ENCODE peak calls at places on chromosomes 6 and 20, in eight cellular contexts. L is heart left ventricle, Y is stomach, A is lower lobe of right lung, G is testis, D is thoracic aorta, O is cardiac muscle cell, E is spleen. J is an unnamed sample. For H3K4me1, the result is how much of the 10 kb centered on the place peaks cover.

GRCh38 chr20:4138056-4138455 is 122.7 kb upstream of the RNF24 start:
- DNase-seq in L (no peak), Y (no peak), A (no peak), G (no peak), D (no peak), O (no peak), E (no peak), J (no peak)

GRCh38 chr20:36728986-36729385 is 16.9 kb downstream of the NDRG3 start:
- DNase-seq in L (no peak), Y (no peak), A (no peak), G (no peak), D (no peak), O (peak), E (no peak), J (peak)

GRCh38 chr6:106163446-106163965 is 77.4 kb downstream of the PRDM1 start:
- DNase-seq in L (no peak), Y (no peak), A (peak), G (peak), D (no peak), O (peak), E (peak), J (no peak)

GRCh38 chr20:53040678-53041674 is 68.8 kb downstream of the TSHZ2 start:
- DNase-seq in L (peak), Y (no peak), A (no peak), G (no peak), D (no peak), O (peak), E (no peak), J (peak)

GRCh38 chr6:79949235-79949634 is 1.9 kb upstream of the ELOVL4 start:
- DNase-seq in L (no peak), Y (peak), A (peak), G (peak), D (no peak), O (peak), E (no peak), J (peak)

GRCh38 chr20:46065691-46066090 is 24.1 kb downstream of the NCOA5 start:
- DNase-seq in L (no peak), Y (no peak), A (no peak), G (no peak), D (no peak), O (no peak), E (no peak), J (no peak)

GRCh38 chr6:138235205-138235604 is 16.9 kb upstream of the PBOV1 start:
- DNase-seq in L (no peak), Y (peak), A (no peak), G (no peak), D (no peak), O (no peak), E (no peak), J (no peak)

GRCh38 chr20:36572701-36573102 is 695 bp upstream of the TGIF2 start:
- DNase-seq in L (no peak), Y (peak), A (no peak), G (peak), D (no peak), O (peak), E (no peak), J (no peak)

GRCh38 chr6:140782941-140783340 is 1349.8 kb upstream of the GJE1 start:
- DNase-seq in L (no peak), Y (no peak), A (no peak), G (no peak), D (no peak), O (no peak), E (no peak), J (no peak)

GRCh38 chr6:22828179-22829062 is 259.1 kb downstream of the HDGFL1 start:
- DNase-seq in L (no peak), Y (no peak), A (no peak), G (peak), D (peak), O (peak), E (no peak), J (peak)

GRCh38 chr6:36757206-36757605 is 59.6 kb downstream of the RAB44 start:
- DNase-seq in L (no peak), Y (no peak), A (no peak), G (no peak), D (no peak), O (no peak), E (no peak), J (no peak)

GRCh38 chr6:11710221-11710836 is 68.3 kb downstream of the ADTRP start:
- DNase-seq in L (no peak), Y (peak), A (no peak), G (no peak), D (no peak), O (no peak), E (no peak), J (peak)

GRCh38 chr20:12177657-12178293 is 260.1 kb downstream of the BTBD3 start:
- DNase-seq in L (no peak), Y (no peak), A (no peak), G (peak), D (no peak), O (no peak), E (no peak), J (no peak)

GRCh38 chr6:3195695-3196497 is 31.6 kb downstream of the TUBB2B start:
- DNase-seq in L (no peak), Y (no peak), A (no peak), G (peak), D (no peak), O (no peak), E (no peak), J (peak)

GRCh38 chr20:52405417-52405816 is 213.8 kb upstream of the ZFP64 start:
- DNase-seq in L (no peak), Y (no peak), A (no peak), G (no peak), D (no peak), O (peak), E (no peak), J (no peak)

GRCh38 chr6:46217671-46218131 is 46.9 kb upstream of the ENPP5 start:
- DNase-seq in L (no peak), Y (no peak), A (no peak), G (peak), D (no peak), O (peak), E (no peak), J (no peak)

GRCh38 chr6:156977527-156978291 is 200.5 kb downstream of the ARID1B start:
- DNase-seq in L (no peak), Y (peak), A (no peak), G (peak), D (no peak), O (peak), E (no peak), J (no peak)

GRCh38 chr6:122803056-122803695 is 14.1 kb downstream of the SMPDL3A start:
- DNase-seq in L (no peak), Y (no peak), A (no peak), G (no peak), D (no peak), O (peak), E (no peak), J (no peak)

GRCh38 chr6:3403244-3404154 is 53.4 kb downstream of the SLC22A23 start:
- DNase-seq in L (no peak), Y (peak), A (no peak), G (no peak), D (no peak), O (no peak), E (no peak), J (no peak)

GRCh38 chr6:139369068-139369467 is 5.4 kb downstream of the CITED2 start:
- DNase-seq in L (no peak), Y (no peak), A (no peak), G (no peak), D (no peak), O (peak), E (no peak), J (no peak)

GRCh38 chr20:57792386-57793095 is 82.7 kb upstream of the PMEPA1 start:
- DNase-seq in L (no peak), Y (no peak), A (no peak), G (no peak), D (no peak), O (no peak), E (peak), J (peak)

GRCh38 chr6:147117580-147117979 is 86.6 kb upstream of the STXBP5 start:
- DNase-seq in L (no peak), Y (no peak), A (no peak), G (no peak), D (no peak), O (peak), E (no peak), J (no peak)

GRCh38 chr6:56938634-56939294 is 16.1 kb upstream of the BEND6 start:
- DNase-seq in L (no peak), Y (no peak), A (no peak), G (no peak), D (peak), O (peak), E (no peak), J (peak)

GRCh38 chr6:69813508-69813907 is 16.7 kb upstream of the LMBRD1 start:
- DNase-seq in L (no peak), Y (no peak), A (no peak), G (no peak), D (no peak), O (no peak), E (no peak), J (no peak)

GRCh38 chr6:50815436-50816114 is 3.1 kb upstream of the TFAP2B start:
- DNase-seq in L (no peak), Y (no peak), A (no peak), G (no peak), D (no peak), O (peak), E (no peak), J (no peak)

GRCh38 chr6:170226647-170227046 is 64.2 kb downstream of the DLL1 start:
- DNase-seq in L (peak), Y (no peak), A (no peak), G (no peak), D (no peak), O (no peak), E (peak), J (no peak)

GRCh38 chr6:20350215-20350614 is 51.5 kb upstream of the E2F3 start:
- DNase-seq in L (no peak), Y (no peak), A (no peak), G (no peak), D (no peak), O (peak), E (no peak), J (no peak)

GRCh38 chr6:116201538-116201937 is 52.3 kb downstream of the TSPYL4 start:
- DNase-seq in L (no peak), Y (no peak), A (no peak), G (no peak), D (no peak), O (no peak), E (no peak), J (no peak)

GRCh38 chr20:54535045-54535444 is 59.7 kb downstream of the DOK5 start:
- DNase-seq in L (no peak), Y (no peak), A (no peak), G (no peak), D (no peak), O (peak), E (no peak), J (no peak)

GRCh38 chr6:144920391-144920983 is 635.4 kb downstream of the UTRN start:
- DNase-seq in L (no peak), Y (no peak), A (no peak), G (no peak), D (no peak), O (no peak), E (no peak), J (no peak)

GRCh38 chr20:62812907-62813200 is 4.0 kb upstream of the COL9A3 start:
- DNase-seq in L (no peak), Y (no peak), A (no peak), G (no peak), D (no peak), O (no peak), E (no peak), J (no peak)

GRCh38 chr6:81697564-81697963 is 54.9 kb downstream of the TENT5A start:
- DNase-seq in L (no peak), Y (no peak), A (no peak), G (no peak), D (no peak), O (peak), E (no peak), J (peak)

GRCh38 chr6:20024316-20024673 is 187.1 kb downstream of the ID4 start:
- DNase-seq in L (no peak), Y (no peak), A (no peak), G (no peak), D (no peak), O (no peak), E (no peak), J (no peak)

GRCh38 chr6:112249489-112249888 is 4.9 kb downstream of the LAMA4 start:
- DNase-seq in L (no peak), Y (no peak), A (no peak), G (no peak), D (no peak), O (no peak), E (no peak), J (no peak)

GRCh38 chr6:152642578-152643375 is 5.6 kb upstream of the SYNE1 start:
- DNase-seq in L (peak), Y (peak), A (peak), G (peak), D (no peak), O (peak), E (peak), J (peak)

GRCh38 chr20:19079536-19080299 is 132.7 kb upstream of the SLC24A3 start:
- DNase-seq in L (no peak), Y (no peak), A (no peak), G (no peak), D (no peak), O (peak), E (no peak), J (no peak)

GRCh38 chr6:104648347-104648746 is 211.4 kb downstream of the HACE1 start:
- DNase-seq in L (no peak), Y (no peak), A (no peak), G (no peak), D (no peak), O (no peak), E (no peak), J (no peak)

GRCh38 chr20:58213716-58214115 is 14.7 kb downstream of the ANKRD60 start:
- DNase-seq in L (no peak), Y (no peak), A (no peak), G (no peak), D (no peak), O (no peak), E (peak), J (no peak)

GRCh38 chr6:110419028-110419739 is 3.8 kb upstream of the DDO start:
- DNase-seq in L (no peak), Y (no peak), A (no peak), G (no peak), D (no peak), O (no peak), E (no peak), J (no peak)

DNA sequence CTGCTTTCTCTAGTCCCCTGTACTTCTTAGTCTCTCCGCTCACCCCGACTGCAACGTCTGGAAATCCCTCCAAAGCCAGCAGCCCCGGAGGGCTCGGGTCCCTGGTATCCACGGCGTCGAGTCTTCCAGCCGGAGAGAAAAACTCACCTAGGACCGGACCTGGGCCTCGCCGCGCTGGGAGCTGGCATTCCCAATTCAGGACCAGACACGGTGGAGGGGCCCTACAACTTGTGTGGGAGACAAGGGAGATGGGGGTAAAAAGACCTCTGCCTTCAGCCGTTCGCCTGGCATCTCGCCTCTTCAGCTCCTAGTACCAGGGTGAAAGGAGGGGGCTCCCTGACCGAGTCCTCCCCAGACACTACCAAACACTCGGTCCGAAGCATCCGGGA is 64.3 kb downstream of the GPX5 start:
- DNase-seq in L (no peak), Y (no peak), A (no peak), G (no peak), D (no peak), O (no peak), E (no peak), J (peak)
- H3K4me3 ChIP-seq in L (no peak), Y (no peak), A (no peak), G (peak), D (no peak), O (peak), E (no peak), J (peak)

GRCh38 chr6:150016324-150017185 is 8.8 kb downstream of the RAET1L start:
- DNase-seq in L (no peak), Y (peak), A (no peak), G (peak), D (no peak), O (peak), E (peak), J (peak)
- H3K4me1 ChIP-seq in L (under half), Y (under half), A (under half), G (under half), D (under half), O (under half), E (under half), J (under half)

GRCh38 chr6:35296931-35297330 is 687 bp upstream of the DEF6 start:
- DNase-seq in L (no peak), Y (no peak), A (no peak), G (no peak), D (no peak), O (no peak), E (no peak), J (no peak)
- H3K27ac ChIP-seq in L (no peak), Y (no peak), A (peak), G (no peak), D (peak), O (no peak), E (peak), J (no peak)

GRCh38 chr20:10280016-10280908 is 61.6 kb downstream of the SNAP25 start:
- DNase-seq in L (no peak), Y (no peak), A (no peak), G (no peak), D (no peak), O (peak), E (no peak), J (no peak)
- H3K4me3 ChIP-seq in L (no peak), Y (no peak), A (no peak), G (no peak), D (peak), O (no peak), E (no peak), J (no peak)

GRCh38 chr20:34704177-34705007 is at the start of gene TP53INP2:
- DNase-seq in L (peak), Y (peak), A (peak), G (peak), D (peak), O (peak), E (peak), J (peak)

GRCh38 chr20:34705008-34705382 is 851 bp downstream of the TP53INP2 start:
- DNase-seq in L (no peak), Y (no peak), A (no peak), G (no peak), D (no peak), O (no peak), E (no peak), J (no peak)

GRCh38 chr20:34706912-34707784 is 3.0 kb downstream of the TP53INP2 start:
- DNase-seq in L (no peak), Y (no peak), A (no peak), G (no peak), D (no peak), O (no peak), E (no peak), J (no peak)

GRCh38 chr20:34705383-34706021 is 1.4 kb downstream of the TP53INP2 start:
- DNase-seq in L (no peak), Y (peak), A (no peak), G (peak), D (no peak), O (peak), E (no peak), J (peak)

DNA sequence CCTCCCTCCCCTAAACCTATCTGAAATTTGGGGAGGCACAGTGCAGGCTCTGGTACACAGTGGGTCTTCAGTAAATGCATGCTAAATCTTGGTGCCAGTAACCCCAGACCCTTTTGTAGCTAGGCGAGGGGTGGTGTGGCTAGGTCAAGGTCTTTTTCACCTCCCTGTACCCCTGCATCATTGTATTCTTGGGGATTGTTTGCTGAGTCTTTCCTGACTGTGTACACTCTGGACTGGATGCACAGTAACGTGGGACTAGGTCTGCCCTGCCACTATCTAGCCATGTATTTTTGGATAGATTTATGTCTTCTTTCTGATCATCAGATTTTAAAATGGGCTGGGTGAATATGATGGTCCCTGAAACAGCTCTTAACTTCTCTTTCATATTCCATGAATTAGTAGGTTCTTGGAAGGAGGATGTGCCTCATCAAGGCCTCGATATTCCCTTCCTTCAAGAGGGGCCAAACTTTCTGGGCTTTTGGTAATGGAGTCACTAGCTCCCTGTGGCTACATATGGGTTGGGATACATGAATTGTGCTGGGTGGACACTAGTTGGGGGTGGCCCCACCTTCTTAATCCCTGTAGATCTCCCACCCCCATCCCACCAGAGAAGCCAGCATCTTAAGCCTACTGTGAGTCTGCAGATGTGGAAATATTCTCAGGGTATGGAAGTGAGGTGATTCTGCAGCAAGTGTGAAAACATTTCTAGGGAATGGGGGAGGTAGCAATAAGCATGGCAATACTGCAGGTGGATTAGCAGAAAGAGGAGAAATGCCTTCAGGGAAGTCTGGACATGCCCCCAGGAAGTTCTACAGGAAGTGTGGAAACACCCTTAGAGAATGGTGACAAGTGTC is 2.1 kb downstream of the TP53INP2 start:
- DNase-seq in L (no peak), Y (no peak), A (no peak), G (no peak), D (no peak), O (no peak), E (no peak), J (no peak)
- H3K4me1 ChIP-seq in L (under half), Y (half or more), A (under half), G (under half), D (under half), O (under half), E (under half), J (under half)

GRCh38 chr6:32977272-32977952 is 9.0 kb downstream of the BRD2 start:
- DNase-seq in L (no peak), Y (no peak), A (no peak), G (no peak), D (no peak), O (no peak), E (no peak), J (no peak)

GRCh38 chr6:32973934-32974333 is 5.5 kb downstream of the BRD2 start:
- DNase-seq in L (no peak), Y (no peak), A (no peak), G (no peak), D (no peak), O (peak), E (no peak), J (peak)

GRCh38 chr6:32974541-32975308 is 6.3 kb downstream of the BRD2 start:
- DNase-seq in L (peak), Y (no peak), A (no peak), G (no peak), D (no peak), O (no peak), E (no peak), J (no peak)

GRCh38 chr6:32976334-32977069 is 8.1 kb downstream of the BRD2 start:
- DNase-seq in L (no peak), Y (no peak), A (no peak), G (no peak), D (no peak), O (no peak), E (no peak), J (no peak)

DNA sequence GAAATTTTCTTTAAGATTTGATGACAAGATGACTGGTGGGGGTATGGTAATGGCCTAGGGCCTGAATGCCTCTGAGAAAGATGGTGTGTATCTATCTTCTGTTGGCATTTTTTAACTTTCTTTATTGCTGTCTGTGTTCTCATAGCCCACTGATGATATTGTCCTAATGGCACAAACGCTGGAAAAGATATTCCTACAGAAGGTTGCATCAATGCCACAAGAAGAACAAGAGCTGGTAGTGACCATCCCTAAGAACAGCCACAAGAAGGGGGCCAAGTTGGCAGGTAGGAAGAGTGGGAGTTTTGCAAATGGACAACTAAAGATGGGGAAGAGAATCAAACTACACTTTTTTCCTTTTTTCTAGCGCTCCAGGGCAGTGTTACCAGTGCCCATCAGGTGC is 7.5 kb downstream of the BRD2 start:
- DNase-seq in L (no peak), Y (no peak), A (no peak), G (no peak), D (no peak), O (no peak), E (no peak), J (no peak)
- H3K27ac ChIP-seq in L (no peak), Y (no peak), A (no peak), G (no peak), D (no peak), O (no peak), E (peak), J (no peak)

GRCh38 chr6:259901-260508 is 32.3 kb upstream of the DUSP22 start:
- DNase-seq in L (no peak), Y (no peak), A (no peak), G (no peak), D (no peak), O (no peak), E (no peak), J (no peak)
- H3K4me3 ChIP-seq in L (no peak), Y (no peak), A (no peak), G (no peak), D (no peak), O (no peak), E (no peak), J (no peak)

GRCh38 chr20:49979030-49979832 is 3.5 kb upstream of the SNAI1 start:
- DNase-seq in L (peak), Y (peak), A (peak), G (peak), D (no peak), O (peak), E (peak), J (peak)
- H3K4me1 ChIP-seq in L (under half), Y (under half), A (under half), G (under half), D (under half), O (under half), E (under half), J (under half)

J was measured in SJCRH30.